ENCODE peak calls at places on chromosomes 2 and 18, in four cellular contexts. G is mesendoderm, B is H9, L is H1. O is an unnamed sample.

GRCh38 chr2:89000235-89000634 is 308.8 kb downstream of the RPIA start:
- DNase-seq in B (no peak), G (peak), L (no peak), O (no peak)

GRCh38 chr2:96158554-96158940 is 13.3 kb upstream of the DUSP2 start:
- DNase-seq in G (no peak), B (peak), L (no peak), O (no peak)

GRCh38 chr2:67260348-67261277 is 136.5 kb upstream of the ETAA1 start:
- DNase-seq in L (no peak), G (no peak), B (no peak), O (peak)

GRCh38 chr2:38474833-38475566 is 97.9 kb upstream of the ATL2 start:
- DNase-seq in G (no peak), B (no peak), L (no peak), O (no peak)

GRCh38 chr18:702957-703659 is 9.3 kb downstream of the ENOSF1 start:
- DNase-seq in G (no peak), B (no peak), L (no peak), O (peak)

GRCh38 chr2:9753665-9754531 is 89.4 kb upstream of the TAF1B start:
- DNase-seq in B (no peak), L (no peak), G (no peak), O (no peak)

GRCh38 chr2:177265834-177266817 is 1.6 kb upstream of the NFE2L2 start:
- DNase-seq in L (no peak), B (no peak), G (no peak), O (peak)

GRCh38 chr18:36511791-36512352 is 214.4 kb downstream of the FHOD3 start:
- DNase-seq in B (no peak), G (peak), L (no peak), O (no peak)

GRCh38 chr2:42171396-42171971 is 2.3 kb downstream of the EML4 start:
- DNase-seq in G (peak), B (no peak), L (no peak), O (peak)

GRCh38 chr18:59569321-59569720 is 127.9 kb downstream of the CCBE1 start:
- DNase-seq in B (no peak), L (no peak), G (no peak), O (no peak)

GRCh38 chr2:168114021-168114420 is 133.4 kb downstream of the STK39 start:
- DNase-seq in G (no peak), B (no peak), L (no peak), O (no peak)
- H3K56ac ChIP-seq in G (no peak), B (no peak), L (no peak), O (no peak)

GRCh38 chr18:3265564-3266033 is 3.7 kb downstream of the MYL12B start:
- DNase-seq in B (no peak), G (peak), L (no peak), O (peak)

GRCh38 chr18:3264362-3264761 is 2.4 kb downstream of the MYL12B start:
- DNase-seq in B (no peak), L (no peak), G (no peak), O (peak)

GRCh38 chr18:3269241-3269640 is 7.3 kb downstream of the MYL12B start:
- DNase-seq in G (no peak), B (no peak), L (no peak), O (no peak)

GRCh38 chr18:3268306-3268705 is 6.4 kb downstream of the MYL12B start:
- DNase-seq in G (no peak), L (no peak), B (no peak), O (no peak)

GRCh38 chr18:3266062-3266608 is 4.2 kb downstream of the MYL12B start:
- DNase-seq in B (no peak), G (no peak), L (no peak), O (no peak)
- H3K56ac ChIP-seq in B (no peak), G (no peak), L (no peak), O (no peak)

GRCh38 chr2:48259811-48260210 is 270.1 kb upstream of the STON1 start:
- DNase-seq in G (no peak), L (no peak), B (no peak), O (no peak)
- H3K56ac ChIP-seq in G (no peak), L (no peak), B (no peak), O (no peak)

GRCh38 chr2:107469437-107469995 is 357.2 kb upstream of the RGPD4 start:
- DNase-seq in B (no peak), L (no peak), G (no peak), O (no peak)
- H3K56ac ChIP-seq in B (no peak), L (no peak), G (no peak), O (no peak)

DNA sequence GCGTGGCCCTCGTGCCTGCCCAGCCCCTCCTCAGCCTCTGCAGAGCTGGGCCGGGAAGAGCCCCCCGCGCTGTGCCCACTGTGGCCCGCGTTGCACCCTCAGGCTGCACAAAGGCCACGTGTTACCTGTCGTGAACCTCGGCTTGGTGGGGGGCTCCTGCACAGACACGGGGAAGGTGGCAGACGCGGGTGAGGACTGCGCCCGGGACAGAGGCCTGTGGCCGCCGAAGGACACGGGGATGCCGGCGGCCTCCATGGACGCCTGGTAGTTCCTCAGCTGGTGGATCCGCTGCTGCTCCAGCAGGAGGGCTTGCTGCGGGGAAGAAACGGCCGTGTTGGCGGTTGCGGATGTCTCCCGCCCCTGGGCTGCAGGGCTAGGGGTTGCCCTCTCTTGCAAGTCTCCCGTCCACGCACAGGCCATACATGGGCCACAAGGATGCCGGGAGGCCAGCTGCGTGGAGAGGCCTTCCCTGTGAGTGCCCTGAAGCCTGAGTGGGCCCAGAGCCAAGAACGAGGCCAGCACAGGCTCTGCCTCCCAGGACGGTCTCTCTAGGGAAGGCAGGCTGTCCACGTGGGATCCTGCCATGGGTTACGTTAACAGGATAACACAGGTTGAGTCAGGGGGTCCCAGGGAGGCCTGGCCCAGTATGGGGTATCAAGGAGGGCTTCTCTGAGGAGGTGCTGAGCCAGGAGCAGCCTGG is 263.7 kb downstream of the TWIST2 start:
- DNase-seq in B (no peak), G (no peak), L (no peak), O (no peak)
- H3K56ac ChIP-seq in B (no peak), G (no peak), L (no peak), O (no peak)

GRCh38 chr2:69597105-69597504 is 46.4 kb downstream of the AAK1 start:
- DNase-seq in L (no peak), B (no peak), G (no peak), O (no peak)
- H3K56ac ChIP-seq in L (no peak), B (no peak), G (no peak), O (no peak)

GRCh38 chr2:126507425-126507867 is 148.5 kb upstream of the GYPC start:
- DNase-seq in L (no peak), B (no peak), G (peak), O (no peak)
- H3K56ac ChIP-seq in L (no peak), B (no peak), G (no peak), O (no peak)

GRCh38 chr2:118077636-118078247 is 10.5 kb upstream of the INSIG2 start:
- DNase-seq in L (no peak), B (no peak), G (no peak), O (peak)
- H3K56ac ChIP-seq in L (no peak), B (no peak), G (no peak), O (no peak)